ENCODE peak calls at places on chromosome 2, in eight cellular contexts. P is suprapubic skin, Z is mammary epithelial cell, Q is mucosa of descending colon, O is Karpas-422, X is T-helper 17 cell, C is HCT116, L is heart left ventricle. S is an unnamed sample.

GRCh38 chr2:119760237-119760807 is 600 bp downstream of the PTPN4 start:
- DNase-seq in C (no peak), X (no peak), Q (peak; percentile 76), P (peak; percentile 70), O (peak; percentile 69), Z (no peak), L (peak; percentile 35), S (peak; percentile 60)

GRCh38 chr2:113406114-113406513 is 31.4 kb upstream of the ZNG1B start:
- DNase-seq in O (peak; percentile 71), X (no peak), P (no peak), L (no peak), Q (peak; percentile 68), Z (no peak), C (no peak), S (peak; percentile 66)

GRCh38 chr2:36731941-36732700 is 35.6 kb downstream of the VIT start:
- DNase-seq in P (no peak), Q (no peak), X (no peak), L (no peak), Z (no peak), O (no peak), C (no peak), S (no peak)

GRCh38 chr2:47307066-47307465 is 95.9 kb upstream of the MSH2 start:
- DNase-seq in O (no peak), P (no peak), X (no peak), C (no peak), Q (no peak), Z (no peak), L (no peak), S (no peak)

GRCh38 chr2:19358242-19359020 is at the start of gene OSR1:
- DNase-seq in Q (peak; percentile 69), Z (peak; percentile 74), O (no peak), X (no peak), P (peak; percentile 81), L (peak; percentile 72), C (no peak), S (peak; percentile 85)

GRCh38 chr2:195343540-195343939 is 313.5 kb upstream of the SLC39A10 start:
- DNase-seq in P (no peak), X (no peak), Q (no peak), O (peak; percentile 55), C (no peak), Z (no peak), L (no peak), S (no peak)

GRCh38 chr2:145797692-145798091 is 1277.8 kb upstream of the ZEB2 start:
- DNase-seq in P (no peak), Z (peak; percentile 82), O (no peak), C (no peak), Q (no peak), L (no peak), X (no peak), S (no peak)

GRCh38 chr2:173644146-173644545 is 289.5 kb downstream of the CDCA7 start:
- DNase-seq in Q (no peak), X (no peak), L (no peak), C (no peak), O (peak; percentile 15), P (no peak), Z (peak; percentile 43), S (no peak)

GRCh38 chr2:188751786-188752185 is 222.4 kb upstream of the COL3A1 start:
- DNase-seq in L (no peak), X (no peak), C (no peak), O (no peak), Z (no peak), P (no peak), Q (no peak), S (no peak)

GRCh38 chr2:223459328-223459939 is 142.7 kb downstream of the SCG2 start:
- DNase-seq in P (no peak), Z (peak; percentile 12), L (no peak), Q (no peak), X (no peak), C (peak; percentile 27), O (peak; percentile 69), S (no peak)

GRCh38 chr2:236998250-236998649 is 87.4 kb upstream of the COPS8 start:
- DNase-seq in P (no peak), C (no peak), O (no peak), Q (no peak), X (no peak), L (no peak), Z (no peak), S (no peak)

DNA sequence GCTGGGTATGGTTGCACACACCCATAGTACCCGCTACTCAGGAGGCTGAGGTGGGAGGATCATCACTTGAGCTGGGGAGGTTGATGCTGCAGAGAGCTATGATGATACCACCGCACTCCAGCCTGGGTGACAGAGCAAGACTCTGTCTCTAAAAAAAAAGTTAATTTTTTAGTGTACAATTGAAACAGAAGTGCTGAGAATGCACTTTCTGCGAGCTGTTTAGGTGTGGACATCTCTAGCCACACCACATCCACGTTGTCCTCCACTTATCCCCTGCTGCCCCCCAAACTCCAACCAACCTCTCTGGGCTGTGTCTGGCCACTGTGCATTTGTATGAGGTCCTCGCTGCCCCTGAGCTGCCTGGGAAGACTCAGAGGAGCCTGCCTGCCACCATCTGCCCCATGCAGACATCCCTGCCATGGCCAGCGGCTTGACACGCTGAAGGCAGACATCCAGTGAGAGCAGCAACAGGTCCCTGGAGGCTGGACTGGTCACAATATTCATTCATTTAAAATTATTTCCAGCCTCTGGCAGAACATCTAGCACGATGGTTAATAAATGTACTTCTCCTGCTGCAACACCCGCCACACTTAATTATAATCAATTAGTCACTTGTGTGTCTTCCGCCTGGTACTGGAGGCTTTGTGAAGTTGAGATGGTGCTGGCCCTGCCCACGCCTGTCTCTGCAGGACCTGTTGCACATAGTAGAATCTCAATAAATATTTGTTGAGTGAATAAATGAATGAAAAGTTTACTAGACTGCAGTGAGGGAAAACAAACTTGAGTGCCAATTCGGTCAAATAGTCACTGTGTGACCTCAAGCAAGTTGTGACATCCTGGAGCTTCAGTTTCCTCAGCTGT is 3.7 kb upstream of the AFF3 start:
- DNase-seq in C (no peak), P (no peak), Z (no peak), O (no peak), Q (no peak), L (no peak), X (no peak), S (no peak)
- H3K9me3 ChIP-seq in C (no peaks in the 10 kb centered on the region), P (no peaks in the 10 kb centered on the region), Z (no peaks in the 10 kb centered on the region), O (no peaks in the 10 kb centered on the region), Q (no peaks in the 10 kb centered on the region), L (no peaks in the 10 kb centered on the region), X (no peaks in the 10 kb centered on the region), S (no peaks in the 10 kb centered on the region)

DNA sequence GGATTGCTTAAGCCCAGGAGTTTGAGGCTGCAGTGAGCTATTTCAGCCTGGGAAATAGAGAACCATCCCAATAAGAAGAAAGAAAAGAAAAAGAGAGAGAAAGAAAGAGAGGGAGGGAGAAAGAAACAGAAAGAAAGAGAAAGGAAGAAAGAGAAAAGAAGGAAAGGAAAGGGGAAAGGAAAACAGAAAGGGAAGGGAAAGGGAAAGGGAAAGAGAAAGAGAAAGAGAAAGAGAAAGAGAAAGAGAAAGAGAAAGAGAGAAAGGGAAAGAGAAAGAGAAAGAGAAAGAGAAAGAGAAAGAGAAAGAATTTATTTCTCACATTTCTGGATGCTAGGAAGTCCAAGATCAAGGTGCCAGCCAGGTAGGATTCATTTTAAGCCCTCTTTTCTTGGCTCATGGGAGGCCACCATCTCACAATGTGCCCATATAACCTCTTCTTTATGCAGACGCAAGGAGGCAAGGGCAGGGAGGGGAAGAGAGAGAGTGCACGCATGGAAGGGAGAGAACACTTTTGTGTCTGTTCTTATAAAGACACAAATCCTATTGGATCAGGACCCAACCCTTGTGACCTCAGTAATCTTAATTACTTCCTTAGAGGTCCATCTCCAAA is 32.6 kb downstream of the CMPK2 start:
- DNase-seq in L (no peak), O (no peak), C (no peak), Q (no peak), X (no peak), P (no peak), Z (no peak), S (no peak)
- H3K9me3 ChIP-seq in L (peaks cover 21% of the 10 kb centered on the region), O (peaks cover 6% of the 10 kb centered on the region), C (no peaks in the 10 kb centered on the region), Q (peaks cover 6% of the 10 kb centered on the region), X (no peaks in the 10 kb centered on the region), P (peaks cover 15% of the 10 kb centered on the region), Z (no peaks in the 10 kb centered on the region), S (no peaks in the 10 kb centered on the region)

DNA sequence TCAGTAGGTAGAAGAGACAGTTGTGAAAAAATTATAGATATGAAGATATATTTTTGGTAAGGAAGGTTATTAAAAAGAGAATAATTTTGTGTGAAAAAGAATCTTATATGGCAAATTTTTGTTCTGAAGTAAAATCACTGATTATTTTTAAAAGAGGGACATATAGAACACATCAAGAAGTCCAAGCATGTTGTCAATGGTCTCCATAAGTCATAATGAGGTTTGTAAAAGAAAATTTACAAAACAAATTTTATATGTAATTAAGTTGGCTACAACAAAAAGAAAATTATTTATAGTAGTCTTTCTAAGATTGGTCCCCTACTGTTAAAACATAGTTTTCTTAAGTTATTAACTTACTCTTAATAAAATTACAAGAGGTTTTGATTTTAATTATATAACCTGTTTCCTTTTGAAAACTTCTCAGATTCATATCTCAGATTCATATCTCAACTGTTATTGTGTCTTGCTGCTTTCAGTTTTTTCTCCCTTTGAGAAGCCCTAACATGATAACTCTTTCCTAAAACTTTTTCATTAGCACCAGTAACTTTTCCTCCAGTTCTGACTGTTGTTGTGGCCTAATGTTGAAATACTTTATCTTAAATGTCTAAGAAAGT is 81.2 kb downstream of the SH3YL1 start:
- DNase-seq in P (no peak), O (no peak), Z (no peak), X (no peak), L (no peak), C (peak; percentile 6), Q (no peak), S (no peak)
- H3K9me3 ChIP-seq in P (peaks cover 2% of the 10 kb centered on the region), O (peaks cover 8% of the 10 kb centered on the region), Z (no peaks in the 10 kb centered on the region), X (no peaks in the 10 kb centered on the region), L (peaks cover 3% of the 10 kb centered on the region), C (peaks cover 4% of the 10 kb centered on the region), Q (peaks cover 16% of the 10 kb centered on the region), S (peaks cover 47% of the 10 kb centered on the region)

GRCh38 chr2:95165030-95165370 is 609 bp upstream of the ZNF2 start:
- DNase-seq in Q (no peak), C (no peak), X (no peak), L (no peak), Z (no peak), P (no peak), O (no peak), S (no peak)

GRCh38 chr2:95159690-95160449 is at the start of gene ZNF514:
- DNase-seq in O (peak; percentile 87), C (no peak), Q (peak; percentile 85), L (peak; percentile 87), X (peak; percentile 78), Z (peak; percentile 54), P (peak; percentile 86), S (peak; percentile 68)

GRCh38 chr2:95158441-95158840 is 1.2 kb downstream of the ZNF514 start:
- DNase-seq in X (no peak), Z (no peak), Q (no peak), L (no peak), O (no peak), C (no peak), P (no peak), S (no peak)

DNA sequence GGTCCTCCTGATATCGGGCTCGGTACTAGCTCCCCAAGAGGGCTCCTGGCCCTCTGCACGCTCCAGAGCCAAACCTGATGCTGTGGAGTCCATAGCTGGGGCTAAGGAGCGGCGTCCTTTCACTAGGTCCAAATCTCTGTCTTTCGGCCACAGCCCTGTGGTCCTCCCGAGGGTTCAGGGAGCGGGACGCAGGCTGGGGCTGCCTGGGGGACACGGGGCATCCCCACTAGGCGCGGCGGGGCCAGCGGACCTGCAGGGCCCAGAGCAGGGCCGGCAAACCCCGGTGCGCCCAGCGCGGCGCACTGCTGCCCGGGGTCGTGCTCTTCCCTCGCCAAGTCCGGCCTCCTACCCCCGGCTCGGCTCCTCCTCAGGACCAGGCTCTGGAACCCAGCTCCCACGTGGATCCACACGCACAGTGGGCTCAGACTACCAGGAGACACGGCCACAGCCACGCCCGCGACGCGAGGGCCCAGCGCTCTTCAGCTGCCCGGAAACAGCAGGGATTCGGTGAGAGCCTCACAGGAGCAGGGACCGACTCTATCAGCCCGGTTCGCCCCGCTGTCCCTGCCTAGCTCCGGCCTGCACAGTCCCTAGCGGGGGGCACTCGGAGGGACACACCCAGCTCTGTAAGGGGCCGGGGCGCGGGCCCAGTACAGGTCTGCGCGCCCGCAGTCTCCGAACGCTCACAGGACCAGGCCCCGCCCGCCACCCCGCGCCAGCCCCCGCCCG is 593 bp downstream of the ZNF514 start:
- DNase-seq in X (no peak), Z (peak; percentile 35), C (no peak), P (peak; percentile 77), Q (peak; percentile 74), L (peak; percentile 61), O (peak; percentile 49), S (peak; percentile 42)
- H3K9me3 ChIP-seq in X (no peaks in the 10 kb centered on the region), Z (peaks cover 13% of the 10 kb centered on the region), C (no peaks in the 10 kb centered on the region), P (no peaks in the 10 kb centered on the region), Q (peaks cover 12% of the 10 kb centered on the region), L (peaks cover 3% of the 10 kb centered on the region), O (peaks cover 3% of the 10 kb centered on the region), S (no peaks in the 10 kb centered on the region)

S was measured in H9.